ENCODE peak calls at places on chromosomes 1 and 21, in five cellular contexts. T is T47D; P is sigmoid colon; J is PC-9; D is CD4-positive, alpha-beta memory T cell. O is an unnamed sample.
A peak's percentile ranks its signal among the peaks of the same experiment; 100 is the strongest.

GRCh38 chr21:37338671-37339526 is 27.7 kb upstream of the DYRK1A start:
- DNase-seq in T (peak; percentile 22), P (peak; percentile 71), J (peak; percentile 80), D (no peak), O (no peak)

GRCh38 chr1:162994921-162995320 is 74.2 kb upstream of the RGS4 start:
- DNase-seq in T (no peak), P (no peak), J (no peak), D (no peak), O (no peak)

GRCh38 chr21:22395965-22396364 is 1397.8 kb downstream of the NCAM2 start:
- DNase-seq in T (no peak), P (no peak), J (no peak), D (no peak), O (no peak)

GRCh38 chr1:209260146-209260545 is 323.4 kb upstream of the CAMK1G start:
- DNase-seq in T (no peak), P (no peak), J (no peak), D (no peak), O (no peak)

GRCh38 chr21:32496536-32496935 is 84.0 kb downstream of the EVA1C start:
- DNase-seq in T (no peak), P (peak; percentile 21), J (no peak), D (no peak), O (no peak)

GRCh38 chr1:208409171-208409570 is 165.0 kb upstream of the PLXNA2 start:
- DNase-seq in T (no peak), P (no peak), J (no peak), D (no peak), O (no peak)

GRCh38 chr1:27366411-27367159 is at the start of gene MAP3K6:
- DNase-seq in T (peak; percentile 83), P (peak; percentile 96), J (peak; percentile 83), D (peak; percentile 33), O (peak; percentile 91)

GRCh38 chr1:214454619-214455396 is 96.6 kb downstream of the PTPN14 start:
- DNase-seq in T (no peak), P (no peak), J (peak; percentile 29), D (no peak), O (no peak)

GRCh38 chr1:164562947-164563346 is 4.0 kb downstream of the PBX1 start:
- DNase-seq in T (no peak), P (no peak), J (no peak), D (no peak), O (no peak)

GRCh38 chr1:6427445-6428390 is 3.1 kb downstream of the ESPN start:
- DNase-seq in T (peak; percentile 94), P (no peak), J (peak; percentile 86), D (no peak), O (no peak)

GRCh38 chr1:211483896-211484612 is 7.9 kb downstream of the RD3 start:
- DNase-seq in T (no peak), P (no peak), J (no peak), D (no peak), O (peak; percentile 41)

GRCh38 chr1:111422546-111423391 is 4.8 kb downstream of the OVGP1 start:
- DNase-seq in T (peak; percentile 68), P (no peak), J (peak; percentile 69), D (no peak), O (no peak)

GRCh38 chr1:56547977-56548376 is 31.4 kb downstream of the PLPP3 start:
- DNase-seq in T (peak; percentile 83), P (no peak), J (peak; percentile 62), D (no peak), O (no peak)